ENCODE peak calls at places on chromosomes 12 and 14, in six cellular contexts. Y is HuH-7.5; L is H9; H is stimulated activated CD4-positive, alpha-beta T cell treated with anti-CD3 and anti-CD28 coated beads, Interleukin-15, amount 100 ng/mL, for 1 hour; Z is NCI-H1092 treated with DMSO at 0.1 percent for 48 hours; O is activated CD4-positive, alpha-beta T cell treated with anti-CD3 and anti-CD28 coated beads for 1 hour. C is an unnamed sample.

GRCh38 chr12:123065666-123066457 is 85.0 kb downstream of the PITPNM2 start:
- DNase-seq in Y (no peak), H (no peak), Z (no peak), L (no peak), O (no peak), C (no peak)

GRCh38 chr12:130540376-130540775 is 175.7 kb downstream of the RIMBP2 start:
- DNase-seq in Z (no peak), O (no peak), H (no peak), Y (no peak), L (no peak), C (no peak)

GRCh38 chr12:16359512-16360491 is 12.4 kb downstream of the MGST1 start:
- DNase-seq in Z (peak), Y (peak), O (no peak), H (no peak), L (peak), C (peak)

GRCh38 chr12:123049398-123050250 is 69.1 kb downstream of the ARL6IP4 start:
- DNase-seq in Z (no peak), O (no peak), Y (no peak), L (no peak), H (no peak), C (no peak)

GRCh38 chr14:87944987-87945604 is 47.9 kb downstream of the GALC start:
- DNase-seq in Y (no peak), O (no peak), L (no peak), Z (peak), H (no peak), C (no peak)

GRCh38 chr14:89669209-89669608 is 252.2 kb upstream of the FOXN3 start:
- DNase-seq in Z (no peak), O (no peak), H (no peak), L (no peak), Y (no peak), C (no peak)

GRCh38 chr14:68146812-68147211 is 327.2 kb downstream of the RAD51B start:
- DNase-seq in Y (no peak), O (no peak), H (no peak), L (no peak), Z (no peak), C (peak)

GRCh38 chr14:35122696-35123387 is 490 bp downstream of the PRORP start:
- DNase-seq in O (no peak), L (no peak), Z (no peak), Y (peak), H (no peak), C (no peak)

GRCh38 chr12:3920378-3921141 is 47.4 kb upstream of the PARP11 start:
- DNase-seq in Z (no peak), Y (no peak), H (no peak), O (no peak), L (no peak), C (no peak)

GRCh38 chr12:130661501-130662255 is 54.4 kb downstream of the RIMBP2 start:
- DNase-seq in L (peak), Y (no peak), H (no peak), Z (no peak), O (no peak), C (peak)

GRCh38 chr14:104423715-104424405 is 155.7 kb upstream of the C14orf180 start:
- DNase-seq in L (no peak), O (no peak), Y (no peak), H (no peak), Z (peak), C (peak)

GRCh38 chr14:95479494-95479893 is 37.0 kb downstream of the SYNE3 start:
- DNase-seq in O (no peak), Z (no peak), L (no peak), Y (no peak), H (no peak), C (no peak)

GRCh38 chr12:23083267-23083666 is 458.3 kb downstream of the ETNK1 start:
- DNase-seq in Z (peak), L (no peak), Y (no peak), H (no peak), O (no peak), C (peak)

GRCh38 chr12:41521872-41522379 is 333.8 kb downstream of the PDZRN4 start:
- DNase-seq in O (no peak), Y (no peak), H (no peak), Z (no peak), L (no peak), C (no peak)

GRCh38 chr12:65510584-65511050 is 232.1 kb downstream of the MSRB3 start:
- DNase-seq in Z (no peak), H (no peak), L (peak), O (no peak), Y (peak), C (peak)

GRCh38 chr12:29167410-29167809 is 18.3 kb downstream of the FAR2 start:
- DNase-seq in O (no peak), Y (no peak), L (no peak), Z (no peak), H (no peak), C (no peak)

GRCh38 chr12:48601013-48601756 is 31.3 kb upstream of the LALBA start:
- DNase-seq in Y (no peak), Z (no peak), L (peak), O (no peak), H (no peak), C (peak)

GRCh38 chr12:3745152-3745551 is 7.8 kb downstream of the CRACR2A start:
- DNase-seq in L (peak), H (no peak), Z (no peak), Y (no peak), O (no peak), C (peak)

GRCh38 chr12:24709201-24709600 is 239.7 kb downstream of the BCAT1 start:
- DNase-seq in Z (no peak), L (no peak), H (no peak), O (no peak), Y (no peak), C (no peak)

GRCh38 chr12:45350861-45351260 is 135.0 kb downstream of the ANO6 start:
- DNase-seq in Y (no peak), O (no peak), L (no peak), H (no peak), Z (no peak), C (no peak)

GRCh38 chr12:9391751-9392240 is 183.6 kb upstream of the PZP start:
- DNase-seq in O (no peak), H (no peak), Y (no peak), L (no peak), Z (no peak), C (no peak)

GRCh38 chr12:66113471-66113870 is 17.1 kb downstream of the LLPH start:
- DNase-seq in Z (no peak), Y (no peak), O (no peak), H (no peak), L (no peak), C (no peak)

GRCh38 chr14:88248606-88249005 is 74.5 kb downstream of the KCNK10 start:
- DNase-seq in H (no peak), O (no peak), Z (no peak), L (no peak), Y (no peak), C (no peak)